ENCODE peak calls at places on chromosome 1, in six cellular contexts. F is WTC11, V is K562, W is H1, H is GM12878, T is HepG2. D is an unnamed sample.
A peak's percentile ranks its signal among the peaks of the same experiment; 100 is the strongest.

GRCh38 chr1:180097319-180097605 is 57.4 kb upstream of the QSOX1 start:
- DNase-seq in H (no peak), W (no peak), T (no peak), V (no peak), F (no peak), D (no peak)

GRCh38 chr1:110990541-110990940 is 26.8 kb upstream of the LRIF1 start:
- DNase-seq in H (no peak), F (no peak), W (no peak), T (no peak), V (no peak), D (no peak)

GRCh38 chr1:22500476-22500875 is 48.8 kb downstream of the ZBTB40 start:
- DNase-seq in H (no peak), T (no peak), F (no peak), V (no peak), W (no peak), D (peak; percentile 2)

GRCh38 chr1:183719976-183720497 is 66.9 kb upstream of the APOBEC4 start:
- DNase-seq in V (no peak), F (no peak), T (no peak), W (no peak), H (no peak), D (no peak)

GRCh38 chr1:204868340-204868700 is 2.3 kb upstream of the NFASC start:
- DNase-seq in H (no peak), V (no peak), T (no peak), F (peak; percentile 32), W (no peak), D (no peak)

GRCh38 chr1:169933999-169934725 is 40.5 kb upstream of the SCYL3 start:
- DNase-seq in V (no peak), T (no peak), F (no peak), H (no peak), W (no peak), D (no peak)

GRCh38 chr1:112232848-112233247 is 163.2 kb upstream of the CTTNBP2NL start:
- DNase-seq in H (no peak), T (no peak), F (no peak), V (no peak), W (no peak), D (no peak)

GRCh38 chr1:2566106-2567045 is 10.2 kb downstream of the TNFRSF14 start:
- DNase-seq in H (no peak), F (no peak), W (no peak), V (no peak), T (no peak), D (no peak)

GRCh38 chr1:168488153-168488552 is 55.6 kb downstream of the XCL2 start:
- DNase-seq in W (no peak), H (no peak), F (no peak), V (no peak), T (no peak), D (no peak)

GRCh38 chr1:41811978-41812852 is 106.5 kb downstream of the HIVEP3 start:
- DNase-seq in F (peak; percentile 74), V (peak; percentile 70), W (peak; percentile 75), T (peak; percentile 14), H (no peak), D (peak; percentile 66)

GRCh38 chr1:176996455-176997090 is 167.9 kb downstream of the ASTN1 start:
- DNase-seq in V (no peak), H (no peak), T (no peak), W (peak; percentile 56), F (peak; percentile 20), D (no peak)

GRCh38 chr1:154993572-154994268 is at the start of gene LENEP:
- DNase-seq in W (no peak), V (no peak), F (no peak), H (no peak), T (no peak), D (no peak)

GRCh38 chr1:245058436-245058835 is 96.3 kb upstream of the KIF26B start:
- DNase-seq in T (no peak), W (no peak), H (no peak), F (no peak), V (no peak), D (no peak)

GRCh38 chr1:11525516-11525915 is 46.6 kb downstream of the DISP3 start:
- DNase-seq in H (no peak), W (no peak), V (no peak), T (no peak), F (peak; percentile 8), D (no peak)

GRCh38 chr1:197519741-197520334 is 251.8 kb downstream of the CRB1 start:
- DNase-seq in T (peak; percentile 5), H (no peak), F (no peak), W (no peak), V (peak; percentile 24), D (peak; percentile 4)

GRCh38 chr1:63359561-63359960 is 7.9 kb upstream of the ALG6 start:
- DNase-seq in H (no peak), W (no peak), V (no peak), T (no peak), F (no peak), D (no peak)

GRCh38 chr1:1181129-1181937 is 7.7 kb downstream of the TTLL10 start:
- DNase-seq in F (peak; percentile 12), H (no peak), V (no peak), W (no peak), T (no peak), D (no peak)

GRCh38 chr1:1847061-1847460 is 43.8 kb downstream of the GNB1 start:
- DNase-seq in T (peak; percentile 36), W (no peak), H (no peak), V (peak; percentile 40), F (no peak), D (no peak)

GRCh38 chr1:209667701-209668100 is 7.5 kb upstream of the G0S2 start:
- DNase-seq in V (no peak), H (no peak), F (no peak), T (no peak), W (no peak), D (no peak)

GRCh38 chr1:245537992-245538391 is 383.2 kb downstream of the KIF26B start:
- DNase-seq in F (no peak), V (peak; percentile 20), H (no peak), T (no peak), W (no peak), D (no peak)

DNA sequence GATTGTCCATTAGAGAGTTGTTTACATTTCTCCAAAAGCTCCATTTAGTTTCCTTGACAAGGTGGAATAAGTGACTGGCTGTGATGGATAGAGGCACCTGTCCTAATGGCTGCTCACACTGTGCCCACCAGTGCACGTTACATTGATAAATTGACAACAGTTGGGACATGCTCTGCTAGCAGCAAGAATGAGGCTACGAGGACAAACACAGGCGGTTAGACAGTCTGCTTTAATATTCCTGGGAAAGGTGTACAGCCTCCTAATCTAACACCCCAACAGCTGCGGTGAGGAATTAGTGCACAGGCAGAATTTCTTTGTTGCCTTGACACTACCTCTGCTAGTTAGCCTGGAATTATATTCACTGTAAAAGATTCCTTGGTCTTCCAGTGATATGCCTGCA is 354.9 kb downstream of the LMO4 start:
- DNase-seq in F (no peak), V (no peak), W (no peak), H (no peak), T (no peak), D (no peak)
- TF ChIP-seq SP1 in F (no peak), V (no peak), W (no peak), H (no peak), T (no peak), D (no peak)

GRCh38 chr1:78286686-78287085 is 204.1 kb upstream of the PTGFR start:
- DNase-seq in F (no peak), H (no peak), V (no peak), T (no peak), W (no peak), D (no peak)
- TF ChIP-seq MAX in F (no peak), H (no peak), V (no peak), T (no peak), W (no peak), D (no peak)

DNA sequence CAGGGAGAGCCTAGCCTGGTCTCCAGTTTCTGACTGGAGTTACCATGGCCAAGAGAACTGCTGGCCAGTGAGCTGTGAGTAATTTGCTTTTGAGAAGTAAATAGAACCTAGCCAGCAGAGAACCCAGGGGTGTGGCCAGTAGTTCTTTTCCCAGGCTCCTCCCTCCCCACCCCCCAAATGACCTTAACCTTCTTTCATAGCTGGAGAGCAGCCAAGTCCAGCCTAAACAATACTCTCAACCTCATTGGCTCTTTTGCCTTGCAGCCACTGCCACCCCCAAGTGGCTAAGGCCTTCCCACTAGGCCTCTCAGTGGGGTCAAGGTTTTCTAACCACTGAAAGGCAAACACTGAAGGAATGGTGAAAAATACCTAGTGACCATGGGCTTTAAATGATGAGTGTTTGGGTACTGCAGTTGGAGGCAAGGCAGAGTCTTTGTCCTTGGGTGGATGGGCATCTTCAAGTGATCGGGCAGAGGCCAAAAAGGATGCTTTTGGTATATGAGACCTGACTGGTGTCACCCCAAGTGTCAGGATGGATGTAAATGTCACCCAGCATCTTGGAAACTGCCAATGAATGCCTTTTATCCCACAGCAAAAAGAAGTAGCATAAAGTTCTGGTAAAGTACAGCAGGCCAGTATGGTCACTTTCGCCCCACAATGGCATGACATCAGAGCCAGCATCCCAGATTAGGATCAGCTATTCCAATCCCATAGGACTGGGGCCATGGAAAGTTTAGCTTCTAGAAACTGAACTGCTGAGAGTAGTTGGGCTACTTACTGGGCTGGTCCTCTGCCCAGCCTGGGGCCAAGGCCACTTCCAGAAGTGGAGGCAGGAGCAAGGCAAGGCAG is 3.5 kb upstream of the PIGV start:
- DNase-seq in H (no peak), T (peak; percentile 99), F (peak; percentile 35), V (peak; percentile 95), W (no peak), D (no peak)
- TF ChIP-seq SP1 in H (no peak), T (peak; percentile 19), F (no peak), V (peak; percentile 14), W (no peak), D (no peak)

DNA sequence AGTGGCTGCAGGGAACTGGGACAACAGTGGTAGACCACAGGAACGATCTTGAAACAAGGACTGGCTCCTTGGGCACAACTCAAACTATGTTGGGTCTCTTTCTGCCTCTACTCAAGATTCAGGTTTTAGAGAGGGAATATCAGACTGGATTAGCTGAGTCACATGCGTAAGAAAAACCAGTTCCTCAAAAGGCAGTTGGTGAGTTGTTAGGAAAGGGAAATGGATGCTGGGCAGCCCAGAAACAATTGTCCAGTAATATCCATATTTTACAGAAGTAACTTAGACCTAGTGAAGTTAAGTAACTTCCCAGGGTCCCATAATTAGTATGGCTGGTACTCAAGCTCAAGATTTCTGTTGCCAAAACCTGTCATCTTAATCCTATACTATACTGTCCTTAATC is 27.0 kb upstream of the TMEM39B start:
- DNase-seq in F (no peak), V (no peak), H (no peak), T (no peak), W (no peak), D (no peak)
- TF ChIP-seq MAX in F (no peak), V (no peak), H (no peak), T (no peak), W (no peak), D (no peak)

GRCh38 chr1:207898836-207899235 is 12.1 kb downstream of the CD34 start:
- DNase-seq in T (no peak), F (no peak), H (no peak), V (no peak), W (no peak), D (no peak)
- TF ChIP-seq SP1 in T (no peak), F (no peak), H (no peak), V (no peak), W (no peak), D (no peak)

GRCh38 chr1:97986041-97987005 is 65.5 kb upstream of the DPYD start:
- DNase-seq in H (no peak), F (no peak), V (no peak), T (no peak), W (no peak), D (no peak)
- TF ChIP-seq MAX in H (no peak), F (no peak), V (no peak), T (no peak), W (no peak), D (no peak)

GRCh38 chr1:84919461-84919970 is 26.5 kb upstream of the LPAR3 start:
- DNase-seq in H (no peak), V (no peak), T (no peak), F (no peak), W (peak; percentile 16), D (no peak)
- TF ChIP-seq SP1 in H (no peak), V (no peak), T (no peak), F (no peak), W (no peak), D (no peak)